ENCODE peak calls at places on chromosomes 11 and 22, in four cellular contexts. D is GM13977, C is Panc1, X is progenitor cell of endocrine pancreas. O is an unnamed sample.
A peak's percentile ranks its signal among the peaks of the same experiment; 100 is the strongest.

GRCh38 chr11:4851033-4851432 is 2.0 kb upstream of the OR51S1 start:
- DNase-seq in C (no peak), X (no peak), D (no peak), O (no peak)

GRCh38 chr22:39717099-39717498 is 146.5 kb downstream of the CACNA1I start:
- DNase-seq in D (no peak), C (no peak), X (no peak), O (no peak)

GRCh38 chr11:62423012-62423411 is 4.2 kb downstream of the SCGB1A1 start:
- DNase-seq in X (no peak), D (no peak), C (no peak), O (no peak)

GRCh38 chr11:45052361-45052760 is 94.1 kb upstream of the PRDM11 start:
- DNase-seq in C (no peak), D (no peak), X (no peak), O (no peak)

GRCh38 chr22:47090591-47091240 is 328.3 kb downstream of the TBC1D22A start:
- DNase-seq in C (no peak), D (no peak), X (no peak), O (no peak)

GRCh38 chr11:75308986-75309385 is 42.5 kb downstream of the ARRB1 start:
- DNase-seq in X (no peak), D (no peak), C (no peak), O (no peak)

GRCh38 chr11:83222499-83222898 is 29.0 kb downstream of the ANKRD42 start:
- DNase-seq in D (no peak), C (no peak), X (no peak), O (no peak)

GRCh38 chr11:60377737-60378136 is 595 bp upstream of the MS4A7 start:
- DNase-seq in X (no peak), D (peak; percentile 39), C (no peak), O (no peak)

GRCh38 chr11:70048279-70049024 is 29.7 kb upstream of the ANO1 start:
- DNase-seq in X (no peak), D (no peak), C (no peak), O (no peak)

GRCh38 chr11:12321217-12321937 is 56.0 kb upstream of the PARVA start:
- DNase-seq in X (no peak), C (no peak), D (no peak), O (no peak)

GRCh38 chr11:122037911-122038310 is 78.1 kb downstream of the BLID start:
- DNase-seq in D (no peak), X (no peak), C (no peak), O (no peak)

GRCh38 chr11:43937434-43938411 is 4.7 kb upstream of the C11orf96 start:
- DNase-seq in X (no peak), C (no peak), D (no peak), O (peak; percentile 59)

GRCh38 chr11:73391665-73392064 is 15.5 kb downstream of the RELT start:
- DNase-seq in C (no peak), D (no peak), X (no peak), O (no peak)

GRCh38 chr22:45680932-45681700 is 9.5 kb downstream of the ATXN10 start:
- DNase-seq in C (no peak), X (no peak), D (no peak), O (no peak)

GRCh38 chr22:24473278-24473677 is 21.9 kb upstream of the UPB1 start:
- DNase-seq in X (no peak), C (no peak), D (no peak), O (no peak)

GRCh38 chr22:30572840-30573593 is 1.4 kb downstream of the GAL3ST1 start:
- DNase-seq in C (no peak), X (no peak), D (no peak), O (no peak)

GRCh38 chr11:115042002-115042401 is 363.7 kb downstream of the NXPE2 start:
- DNase-seq in D (no peak), X (no peak), C (no peak), O (no peak)

GRCh38 chr11:123258877-123259276 is 63.8 kb upstream of the CLMP start:
- DNase-seq in C (no peak), D (no peak), X (no peak), O (no peak)

GRCh38 chr11:95232666-95233065 is 1.7 kb upstream of the SESN3 start:
- DNase-seq in C (no peak), D (no peak), X (no peak), O (no peak)

GRCh38 chr11:95230054-95231034 is 658 bp downstream of the SESN3 start:
- DNase-seq in X (peak; percentile 27), C (no peak), D (no peak), O (no peak)

GRCh38 chr11:95229199-95230053 is 1.6 kb downstream of the SESN3 start:
- DNase-seq in X (no peak), C (no peak), D (no peak), O (no peak)

GRCh38 chr11:95231126-95231880 is at the start of gene SESN3:
- DNase-seq in C (peak; percentile 48), D (peak; percentile 94), X (peak; percentile 98), O (peak; percentile 97)

GRCh38 chr11:95231881-95232605 is 1.0 kb upstream of the SESN3 start:
- DNase-seq in X (peak; percentile 75), D (peak; percentile 54), C (no peak), O (no peak)
- TF ChIP-seq CTCF in X (no peak), D (no peak), C (no peak), O (no peak)

GRCh38 chr22:20102203-20102780 is 13.6 kb upstream of the RANBP1 start:
- DNase-seq in X (no peak), D (no peak), C (no peak), O (no peak)
- TF ChIP-seq CTCF in X (peak; percentile 19), D (no peak), C (no peak), O (no peak)

GRCh38 chr11:68025047-68025446 is 5.4 kb upstream of the NDUFS8 start:
- DNase-seq in X (no peak), C (no peak), D (no peak), O (no peak)
- TF ChIP-seq CTCF in X (no peak), C (no peak), D (peak; percentile 3), O (no peak)

DNA sequence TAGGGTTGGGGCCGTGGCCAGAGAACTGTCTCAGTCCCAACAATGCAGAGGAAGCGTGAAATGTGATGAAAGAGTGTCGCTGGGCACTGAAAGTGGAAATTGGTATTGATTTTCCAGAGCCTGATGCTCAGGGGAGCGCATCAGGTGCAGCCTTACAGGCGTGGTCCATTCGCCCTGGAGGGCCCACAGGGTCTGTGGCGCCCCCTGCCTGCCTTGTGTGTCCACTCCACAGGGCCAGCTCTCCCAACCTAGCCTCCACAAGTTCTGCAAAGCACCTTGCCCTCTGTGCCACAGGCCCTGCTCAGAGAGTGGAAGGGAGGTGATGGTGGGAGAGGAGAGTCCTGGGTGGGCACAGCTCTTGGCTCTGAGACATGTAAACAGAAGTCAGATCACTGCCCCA is 54.9 kb upstream of the LMO1 start:
- DNase-seq in D (no peak), C (no peak), X (no peak), O (no peak)
- TF ChIP-seq CTCF in D (peak; percentile 39), C (peak; percentile 63), X (peak; percentile 48), O (no peak)

GRCh38 chr11:125091247-125091876 is 20.1 kb downstream of the TMEM218 start:
- DNase-seq in C (peak; percentile 36), X (no peak), D (no peak), O (peak; percentile 28)
- TF ChIP-seq CTCF in C (peak; percentile 85), X (peak; percentile 87), D (peak; percentile 59), O (peak; percentile 57)